ENCODE peak calls at places on chromosome 5, in nine cellular contexts. V, S, B, U, E, R, G, X and O are unnamed samples.

GRCh38 chr5:61044545-61044944 is 99.5 kb downstream of the NDUFAF2 start:
- DNase-seq in V (no peak), S (no peak), B (no peak), U (no peak), E (no peak), R (no peak), G (no peak), X (no peak), O (no peak)

GRCh38 chr5:10601246-10602030 is 37.6 kb downstream of the ANKRD33B start:
- DNase-seq in V (peak), S (peak), B (peak), U (peak), E (peak), R (peak), G (no peak), X (no peak), O (no peak)

GRCh38 chr5:181203842-181204560 is 995 bp downstream of the TRIM7 start:
- DNase-seq in V (peak), S (no peak), B (no peak), U (peak), E (no peak), R (no peak), G (no peak), X (no peak), O (no peak)

GRCh38 chr5:14250094-14250777 is 107.1 kb downstream of the TRIO start:
- DNase-seq in V (peak), S (peak), B (no peak), U (peak), E (peak), R (no peak), G (no peak), X (no peak), O (no peak)

GRCh38 chr5:55520117-55520829 is 14.5 kb downstream of the PLPP1 start:
- DNase-seq in V (no peak), S (no peak), B (no peak), U (no peak), E (no peak), R (no peak), G (no peak), X (no peak), O (no peak)

GRCh38 chr5:88269222-88269771 is 652 bp upstream of the TMEM161B start:
- DNase-seq in V (no peak), S (peak), B (no peak), U (no peak), E (no peak), R (no peak), G (peak), X (no peak), O (no peak)

GRCh38 chr5:3809455-3809854 is 213.8 kb downstream of the IRX1 start:
- DNase-seq in V (no peak), S (no peak), B (no peak), U (no peak), E (no peak), R (no peak), G (no peak), X (no peak), O (no peak)

GRCh38 chr5:81283976-81284375 is 17.4 kb upstream of the ZCCHC9 start:
- DNase-seq in V (no peak), S (no peak), B (no peak), U (no peak), E (no peak), R (no peak), G (no peak), X (no peak), O (no peak)

GRCh38 chr5:44952376-44952775 is 143.6 kb downstream of the MRPS30 start:
- DNase-seq in V (no peak), S (no peak), B (peak), U (peak), E (no peak), R (no peak), G (peak), X (no peak), O (no peak)

GRCh38 chr5:153147891-153148623 is 342.4 kb upstream of the GRIA1 start:
- DNase-seq in V (no peak), S (no peak), B (no peak), U (no peak), E (no peak), R (no peak), G (no peak), X (peak), O (no peak)

GRCh38 chr5:144308211-144308610 is 137.5 kb downstream of the KCTD16 start:
- DNase-seq in V (no peak), S (no peak), B (no peak), U (no peak), E (no peak), R (no peak), G (no peak), X (no peak), O (no peak)

GRCh38 chr5:143133721-143134120 is 269.8 kb downstream of the NR3C1 start:
- DNase-seq in V (no peak), S (no peak), B (no peak), U (no peak), E (no peak), R (no peak), G (no peak), X (no peak), O (no peak)

DNA sequence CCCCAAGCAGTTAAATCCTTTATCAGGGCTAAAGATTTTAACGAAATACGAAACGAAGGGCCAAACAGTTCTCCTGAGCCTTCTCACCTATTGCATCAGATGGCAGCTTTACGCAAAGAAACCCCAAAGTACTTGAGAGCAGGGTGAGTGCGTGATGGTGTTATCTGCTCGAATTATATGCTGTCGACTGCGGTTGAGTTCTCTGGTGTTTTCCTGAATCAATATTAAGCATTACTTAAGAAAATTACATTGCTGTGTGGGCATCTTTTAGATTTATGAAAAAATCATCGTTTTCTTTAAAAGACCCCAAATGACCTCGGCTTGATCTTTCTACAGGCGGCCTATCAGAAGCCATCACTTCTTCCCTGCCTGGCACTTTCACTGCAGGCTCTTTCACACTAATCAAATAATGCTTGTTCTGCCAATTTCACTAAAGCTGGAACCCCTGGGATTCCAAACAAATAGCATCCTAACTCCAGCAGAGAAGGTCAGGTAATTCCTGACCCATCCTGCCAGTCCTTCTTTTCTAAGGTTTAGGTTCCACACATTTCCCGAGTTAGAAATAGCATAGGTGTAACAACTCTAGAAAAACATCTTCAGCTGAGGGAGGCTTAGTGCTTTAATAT is 1.7 kb downstream of the UBE2QL1 start:
- DNase-seq in V (no peak), S (no peak), B (no peak), U (no peak), E (no peak), R (no peak), G (no peak), X (no peak), O (no peak)
- TF ChIP-seq POLR2A in V (no peak), S (no peak), B (no peak), U (no peak), E (no peak), R (no peak), G (no peak), X (no peak), O (no peak)

GRCh38 chr5:83472213-83472507 is 616 bp downstream of the VCAN start:
- DNase-seq in V (no peak), S (no peak), B (no peak), U (no peak), E (no peak), R (no peak), G (no peak), X (no peak), O (no peak)

GRCh38 chr5:83472508-83473343 is 1.2 kb downstream of the VCAN start:
- DNase-seq in V (peak), S (peak), B (no peak), U (peak), E (no peak), R (no peak), G (no peak), X (peak), O (peak)

GRCh38 chr5:83470920-83471404 is 582 bp upstream of the VCAN start:
- DNase-seq in V (no peak), S (no peak), B (no peak), U (no peak), E (no peak), R (no peak), G (no peak), X (peak), O (no peak)

GRCh38 chr5:83470516-83470915 is 1.0 kb upstream of the VCAN start:
- DNase-seq in V (no peak), S (no peak), B (no peak), U (no peak), E (no peak), R (no peak), G (no peak), X (no peak), O (no peak)

DNA sequence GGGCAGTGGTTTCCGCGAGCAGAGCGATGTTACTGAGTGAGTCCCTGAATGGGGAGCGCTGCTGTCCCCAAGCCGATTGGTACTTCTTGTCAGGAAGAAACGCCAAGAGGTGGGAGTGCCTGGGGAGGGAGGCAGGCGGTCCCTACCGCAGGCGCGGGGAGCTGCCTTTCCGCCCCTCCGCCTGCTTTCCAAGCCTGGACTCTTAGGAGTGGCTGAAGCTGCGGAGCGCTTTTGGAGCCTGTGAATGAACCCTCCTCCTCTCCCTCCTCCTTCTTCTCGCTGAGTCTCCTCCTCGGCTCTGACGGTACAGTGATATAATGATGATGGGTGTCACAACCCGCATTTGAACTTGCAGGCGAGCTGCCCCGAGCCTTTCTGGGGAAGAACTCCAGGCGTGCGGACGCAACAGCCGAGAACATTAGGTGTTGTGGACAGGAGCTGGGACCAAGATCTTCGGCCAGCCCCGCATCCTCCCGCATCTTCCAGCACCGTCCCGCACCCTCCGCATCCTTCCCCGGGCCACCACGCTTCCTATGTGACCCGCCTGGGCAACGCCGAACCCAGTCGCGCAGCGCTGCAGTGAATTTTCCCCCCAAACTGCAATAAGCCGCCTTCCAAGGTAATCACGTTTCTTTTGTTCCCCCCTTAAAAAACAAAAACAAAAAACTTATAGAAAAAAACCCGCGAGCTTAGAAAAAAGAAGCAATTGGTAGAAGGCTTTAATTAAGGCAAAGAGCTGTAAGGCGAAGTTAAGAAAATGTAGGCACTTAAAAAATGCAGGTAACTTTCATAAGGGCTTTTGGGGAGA is at the start of gene VCAN:
- DNase-seq in V (peak), S (peak), B (peak), U (no peak), E (no peak), R (no peak), G (no peak), X (no peak), O (no peak)
- TF ChIP-seq POLR2AphosphoS5 in V (peak), S (no peak), B (no peak), U (no peak), E (peak), R (peak), G (no peak), X (no peak), O (no peak)

DNA sequence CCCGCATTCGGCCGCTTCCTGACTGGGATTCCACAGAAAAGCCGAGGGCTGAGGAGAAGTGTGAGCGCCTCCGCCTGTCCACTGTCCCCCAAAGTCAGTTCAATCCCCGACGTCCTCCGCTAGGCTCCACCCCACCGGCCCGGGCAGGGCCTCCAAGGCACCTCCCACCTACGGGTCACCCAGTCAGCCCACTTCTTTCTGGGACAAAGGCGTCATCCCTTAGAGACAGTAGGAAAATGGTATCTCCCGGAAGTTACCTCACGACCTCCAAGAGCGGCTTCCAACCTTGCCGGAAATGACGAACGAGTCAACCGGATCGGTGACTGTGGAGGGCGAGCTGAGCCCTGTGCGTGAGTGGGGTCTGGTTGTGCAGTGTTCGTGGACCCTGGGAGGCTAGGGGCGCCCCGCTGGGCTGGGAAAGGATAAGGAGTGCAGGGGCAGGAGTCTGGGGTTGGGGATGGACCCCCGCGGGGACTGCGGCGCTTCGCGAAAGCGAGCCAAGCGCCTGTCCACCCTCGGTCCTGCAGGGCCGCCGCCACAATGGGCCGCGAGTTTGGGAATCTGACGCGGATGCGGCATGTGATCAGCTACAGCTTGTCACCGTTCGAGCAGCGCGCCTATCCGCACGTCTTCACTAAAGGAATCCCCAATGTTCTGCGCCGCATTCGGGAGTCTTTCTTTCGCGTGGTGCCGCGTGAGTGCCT is at the start of the genes GDF9 and UQCRQ:
- DNase-seq in V (peak), S (peak), B (peak), U (peak), E (peak), R (peak), G (peak), X (peak), O (peak)
- TF ChIP-seq POLR2A in V (peak), S (peak), B (peak), U (peak), E (peak), R (no peak), G (peak), X (peak), O (peak)

GRCh38 chr5:87188411-87188810 is 79.3 kb upstream of the RASA1 start:
- DNase-seq in V (no peak), S (no peak), B (no peak), U (no peak), E (no peak), R (no peak), G (no peak), X (no peak), O (no peak)

GRCh38 chr5:87185838-87186237 is 81.8 kb upstream of the RASA1 start:
- DNase-seq in V (no peak), S (no peak), B (no peak), U (no peak), E (no peak), R (no peak), G (no peak), X (no peak), O (no peak)

GRCh38 chr5:87191645-87192044 is 76.0 kb upstream of the RASA1 start:
- DNase-seq in V (no peak), S (no peak), B (no peak), U (no peak), E (no peak), R (no peak), G (no peak), X (no peak), O (no peak)

GRCh38 chr5:87190687-87191086 is 77.0 kb upstream of the RASA1 start:
- DNase-seq in V (no peak), S (no peak), B (no peak), U (no peak), E (no peak), R (no peak), G (no peak), X (no peak), O (no peak)

DNA sequence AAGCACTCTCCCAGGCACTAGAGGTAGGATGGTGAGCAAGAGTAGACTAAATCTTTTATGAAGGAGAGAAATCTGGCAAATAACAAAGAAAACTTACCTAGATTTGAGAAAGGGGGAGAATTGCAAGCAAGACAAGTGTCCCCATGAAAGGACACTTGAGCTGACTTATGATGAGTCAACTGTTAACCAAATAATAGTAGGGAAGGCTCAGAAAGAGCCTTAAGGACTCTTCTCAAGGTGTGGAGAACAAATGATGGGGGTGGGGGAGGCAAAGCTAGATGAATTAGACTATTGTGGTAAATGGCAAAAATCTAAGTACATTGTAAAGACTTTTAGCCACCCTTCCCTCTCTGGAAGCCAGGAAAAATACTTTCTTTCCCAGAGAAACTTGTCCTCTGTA is 77.6 kb upstream of the RASA1 start:
- DNase-seq in V (no peak), S (no peak), B (no peak), U (no peak), E (no peak), R (no peak), G (no peak), X (no peak), O (no peak)
- TF ChIP-seq POLR2AphosphoS5 in V (no peak), S (no peak), B (no peak), U (no peak), E (no peak), R (no peak), G (no peak), X (no peak), O (no peak)

DNA sequence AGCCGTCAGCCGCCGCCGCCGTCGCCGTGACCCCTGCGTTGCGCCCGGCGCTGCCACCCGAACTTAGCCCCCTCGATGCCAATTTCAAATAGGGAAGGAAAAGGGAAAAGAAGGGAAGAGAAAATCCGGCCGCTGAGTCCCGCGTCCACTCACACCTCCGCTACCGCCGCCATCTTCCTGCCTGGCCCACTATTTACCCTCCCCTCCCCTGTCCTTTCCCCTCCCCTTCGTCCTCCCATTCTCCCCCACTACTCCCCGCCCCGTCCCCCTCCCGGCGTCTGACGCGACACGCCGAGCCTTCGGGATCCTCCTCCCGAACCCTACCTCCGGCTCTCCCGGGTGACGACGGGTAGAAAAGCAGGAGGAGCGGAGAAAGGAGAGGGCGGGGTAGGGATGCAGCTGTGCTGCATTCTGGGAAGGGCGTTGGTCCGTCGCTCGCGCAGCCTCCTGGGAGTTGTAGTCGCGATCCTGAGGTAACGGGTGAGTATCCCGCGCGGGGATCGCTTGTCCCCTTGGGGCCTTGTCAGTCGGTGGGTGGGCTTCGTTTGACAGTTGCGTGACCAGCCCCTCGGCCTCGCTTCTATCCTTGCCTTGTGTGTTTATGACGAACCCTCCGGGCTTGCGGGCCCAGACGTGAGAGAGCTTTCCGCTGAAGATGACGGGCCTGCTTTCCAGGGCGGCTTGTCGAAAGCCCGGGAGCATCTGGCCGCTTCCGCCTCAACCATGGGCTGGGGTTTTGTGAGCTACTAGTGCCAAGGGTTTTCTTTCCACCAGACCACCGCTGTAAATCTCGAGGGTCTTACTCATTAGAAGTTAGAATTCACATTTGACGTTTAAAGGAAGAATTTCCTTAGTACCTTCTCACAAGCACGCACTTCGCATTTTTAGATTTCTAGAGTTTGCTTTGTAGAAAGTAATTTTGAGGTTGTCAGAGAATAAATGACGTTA is at the start of the genes CERT1 and POLK:
- DNase-seq in V (peak), S (peak), B (peak), U (peak), E (peak), R (peak), G (peak), X (peak), O (peak)
- TF ChIP-seq POLR2A in V (peak), S (peak), B (peak), U (peak), E (peak), R (no peak), G (peak), X (peak), O (peak)

GRCh38 chr5:76765249-76765648 is 49.3 kb downstream of the F2R start:
- DNase-seq in V (no peak), S (no peak), B (no peak), U (no peak), E (no peak), R (no peak), G (no peak), X (no peak), O (no peak)
- TF ChIP-seq POLR2AphosphoS5 in V (no peak), S (no peak), B (no peak), U (no peak), E (no peak), R (no peak), G (no peak), X (no peak), O (no peak)